ENCODE peak calls at places on chromosomes 7 and 10, in five cellular contexts. X is endodermal cell, Z is heart left ventricle, A is bronchial epithelial cell, W is dorsolateral prefrontal cortex. Q is an unnamed sample.

GRCh38 chr7:147014596-147014995 is 898.0 kb downstream of the CNTNAP2 start:
- DNase-seq in W (no peak), A (no peak), Z (no peak), X (no peak), Q (no peak)

GRCh38 chr7:56079450-56080185 is 13.1 kb downstream of the PHKG1 start:
- DNase-seq in W (peak; percentile 81), X (peak; percentile 83), Z (peak; percentile 90), A (peak; percentile 25), Q (no peak)

GRCh38 chr10:66627156-66627555 is 298.7 kb upstream of the LRRTM3 start:
- DNase-seq in Z (no peak), W (no peak), A (peak; percentile 60), X (peak; percentile 68), Q (no peak)

GRCh38 chr10:10794056-10794455 is 223.6 kb upstream of the CELF2 start:
- DNase-seq in W (no peak), Z (no peak), A (peak; percentile 92), X (no peak), Q (no peak)

GRCh38 chr7:74174606-74175082 is 488 bp downstream of the EIF4H start:
- DNase-seq in W (peak; percentile 35), X (peak; percentile 72), A (peak; percentile 37), Z (peak; percentile 64), Q (no peak)

GRCh38 chr7:129436335-129436923 is 2.2 kb downstream of the STRIP2 start:
- DNase-seq in W (no peak), A (no peak), Z (no peak), X (no peak), Q (no peak)

GRCh38 chr10:130076681-130077080 is 33.9 kb downstream of the C10orf143 start:
- DNase-seq in A (no peak), Z (no peak), X (no peak), W (no peak), Q (no peak)

GRCh38 chr7:103718482-103719415 is 270.7 kb downstream of the RELN start:
- DNase-seq in Z (no peak), X (no peak), W (no peak), A (peak; percentile 61), Q (no peak)

GRCh38 chr7:111162692-111163091 is 71.8 kb downstream of the LRRN3 start:
- DNase-seq in A (no peak), X (no peak), Z (no peak), W (no peak), Q (no peak)

GRCh38 chr10:62506371-62506770 is 132.2 kb downstream of the ZNF365 start:
- DNase-seq in X (no peak), A (no peak), Z (no peak), W (no peak), Q (no peak)

GRCh38 chr7:30659312-30659711 is 22.9 kb downstream of the CRHR2 start:
- DNase-seq in W (peak; percentile 28), A (no peak), X (no peak), Z (no peak), Q (no peak)

GRCh38 chr7:6453737-6454136 is 6.0 kb upstream of the DAGLB start:
- DNase-seq in W (no peak), A (peak; percentile 98), Z (no peak), X (no peak), Q (no peak)

GRCh38 chr7:32204361-32205018 is 134.3 kb upstream of the PDE1C start:
- DNase-seq in Z (peak; percentile 72), A (peak; percentile 65), X (peak; percentile 87), W (peak; percentile 88), Q (no peak)

GRCh38 chr10:46552526-46553237 is 3.8 kb downstream of the GPRIN2 start:
- DNase-seq in A (no peak), X (peak; percentile 40), W (peak; percentile 32), Z (peak; percentile 60), Q (no peak)

GRCh38 chr10:31318382-31318853 is 598 bp upstream of the ZEB1 start:
- DNase-seq in W (peak; percentile 50), X (no peak), A (peak; percentile 77), Z (peak; percentile 79), Q (no peak)
- TF ChIP-seq CTCF in W (no peak), X (no peak), A (no peak), Z (no peak), Q (no peak)

DNA sequence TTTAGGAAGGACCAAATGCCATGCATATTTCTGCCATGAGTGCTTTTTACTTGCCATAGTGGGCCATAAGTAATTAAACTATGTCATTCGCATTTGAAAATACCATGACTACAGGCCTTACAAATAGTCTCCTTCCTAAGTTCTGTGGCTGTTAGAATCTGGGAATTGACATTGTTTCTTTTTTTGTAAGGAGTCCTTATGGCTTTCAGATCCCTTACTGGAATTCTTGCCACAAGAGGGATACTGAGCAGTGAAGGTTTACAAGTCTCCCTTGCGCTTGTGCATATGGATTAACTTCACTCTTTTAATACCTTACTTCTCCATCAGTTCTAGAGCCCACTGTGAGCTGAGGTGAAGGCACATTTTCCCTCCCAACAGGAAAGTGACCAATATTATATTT is 166.0 kb downstream of the NRG3 start:
- DNase-seq in X (peak; percentile 43), Z (no peak), W (no peak), A (no peak), Q (no peak)
- TF ChIP-seq CTCF in X (peak; percentile 74), Z (no peak), W (no peak), A (no peak), Q (no peak)

DNA sequence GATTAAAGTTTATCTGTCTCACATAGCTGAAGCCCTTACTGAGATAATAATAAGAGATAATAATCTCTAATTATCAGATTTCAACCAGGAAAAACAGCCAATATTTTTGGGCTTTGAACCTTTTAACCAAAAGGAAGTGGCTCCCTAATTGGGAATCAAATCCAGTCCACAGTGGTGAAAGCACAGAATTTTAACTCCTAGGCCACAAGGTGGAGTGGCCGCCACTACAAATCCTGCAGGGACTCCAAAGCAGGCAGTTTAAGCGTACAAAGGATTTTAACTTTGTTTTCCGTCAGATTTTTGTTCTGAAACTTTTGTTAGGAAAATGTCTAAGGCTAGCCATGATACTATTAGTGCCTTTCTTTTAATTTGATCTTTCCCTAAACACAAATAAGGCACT is 99.6 kb upstream of the CCNY start:
- DNase-seq in W (no peak), Z (no peak), A (no peak), X (no peak), Q (no peak)
- TF ChIP-seq CTCF in W (no peak), Z (peak; percentile 37), A (peak; percentile 25), X (peak; percentile 78), Q (peak; percentile 46)

DNA sequence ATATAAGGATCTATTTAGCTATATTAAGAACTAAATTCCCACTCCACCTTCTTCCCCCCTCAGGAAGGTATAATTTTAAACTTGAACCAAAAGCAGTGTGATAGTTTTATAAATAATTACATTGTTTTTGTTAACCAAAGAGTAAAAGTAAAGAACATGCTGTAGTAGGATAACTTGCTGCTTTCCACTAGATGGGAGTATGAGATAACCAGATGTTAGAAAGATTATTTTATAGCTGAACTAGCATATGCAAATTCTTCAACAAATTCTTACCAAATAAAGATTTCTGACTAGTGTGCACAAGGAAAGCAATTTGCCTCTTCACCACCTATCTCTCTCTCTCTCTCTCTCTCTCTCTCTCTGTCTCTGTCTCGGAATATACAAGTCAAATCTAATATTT is 31.8 kb downstream of the TES start:
- DNase-seq in W (no peak), X (no peak), A (no peak), Z (no peak), Q (no peak)
- TF ChIP-seq CTCF in W (no peak), X (no peak), A (no peak), Z (no peak), Q (peak; percentile 2)

DNA sequence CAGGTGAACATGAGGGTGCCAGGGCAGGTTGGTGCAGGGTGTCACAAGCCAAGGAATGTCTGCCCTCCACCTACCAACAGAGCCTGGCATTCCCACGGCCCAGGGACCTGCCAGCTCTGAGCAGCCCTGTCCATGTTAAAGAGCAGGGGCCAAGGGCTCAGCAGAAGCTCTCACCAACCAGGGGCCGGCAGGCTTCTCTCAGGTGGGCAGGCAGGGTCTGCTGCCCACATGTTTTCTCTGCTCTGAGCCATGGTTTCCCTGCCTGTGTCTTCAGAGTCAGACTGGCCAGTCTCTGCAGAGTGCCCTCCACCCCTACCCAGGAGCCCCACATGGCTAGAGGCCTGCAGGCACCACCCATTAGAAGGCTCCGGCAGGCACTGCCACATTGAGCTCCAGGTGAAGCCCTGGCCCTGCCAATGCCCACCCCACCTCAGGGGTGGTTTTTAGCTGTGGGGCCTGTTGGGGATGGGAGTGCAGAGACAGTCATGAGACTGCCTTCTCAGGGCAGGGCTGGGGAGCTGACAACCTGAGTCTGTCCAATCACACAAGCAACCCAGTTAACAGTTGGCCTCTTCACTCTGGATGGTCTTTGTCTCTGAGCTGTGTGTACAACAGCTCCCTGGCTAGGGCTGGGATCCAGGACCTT is 135.9 kb downstream of the ARHGAP22 start:
- DNase-seq in A (no peak), X (peak; percentile 44), Z (no peak), W (no peak), Q (no peak)
- TF ChIP-seq CTCF in A (no peak), X (no peak), Z (no peak), W (no peak), Q (no peak)

GRCh38 chr10:15265558-15265957 is 97.1 kb upstream of the NMT2 start:
- DNase-seq in X (no peak), Z (no peak), A (no peak), W (no peak), Q (no peak)

GRCh38 chr10:15263657-15264323 is 95.3 kb upstream of the NMT2 start:
- DNase-seq in A (no peak), X (no peak), Z (no peak), W (no peak), Q (no peak)

GRCh38 chr10:15265076-15265475 is 96.6 kb upstream of the NMT2 start:
- DNase-seq in A (no peak), W (no peak), Z (no peak), X (no peak), Q (no peak)

GRCh38 chr10:15259136-15259535 is 90.6 kb upstream of the NMT2 start:
- DNase-seq in Z (no peak), W (no peak), X (no peak), A (no peak), Q (no peak)

GRCh38 chr10:15262036-15262713 is 93.7 kb upstream of the NMT2 start:
- DNase-seq in Z (no peak), X (no peak), W (no peak), A (peak; percentile 23), Q (no peak)
- TF ChIP-seq CTCF in Z (peak; percentile 42), X (peak; percentile 61), W (peak; percentile 38), A (peak; percentile 37), Q (peak; percentile 13)

GRCh38 chr7:148527717-148528168 is 62.8 kb upstream of the C7orf33 start:
- DNase-seq in W (peak; percentile 43), A (peak; percentile 85), Z (peak; percentile 67), X (peak; percentile 93), Q (peak; percentile 37)
- TF ChIP-seq CTCF in W (peak; percentile 41), A (peak; percentile 89), Z (peak; percentile 56), X (peak; percentile 82), Q (peak; percentile 81)

GRCh38 chr7:1403844-1404404 is 55.3 kb downstream of the MICALL2 start:
- DNase-seq in A (no peak), W (no peak), Z (no peak), X (no peak), Q (no peak)
- TF ChIP-seq CTCF in A (no peak), W (no peak), Z (no peak), X (no peak), Q (no peak)

GRCh38 chr7:5424689-5425506 is 1.3 kb upstream of the TNRC18 start:
- DNase-seq in Z (peak; percentile 85), X (peak; percentile 72), A (no peak), W (no peak), Q (no peak)
- TF ChIP-seq CTCF in Z (peak; percentile 17), X (no peak), A (no peak), W (no peak), Q (no peak)

GRCh38 chr7:117338020-117338419 is 15.2 kb upstream of the WNT2 start:
- DNase-seq in A (no peak), W (no peak), X (no peak), Z (no peak), Q (no peak)
- TF ChIP-seq CTCF in A (no peak), W (no peak), X (no peak), Z (no peak), Q (no peak)